ENCODE peak calls at places on chromosomes 6 and 20, in eight cellular contexts. One of them, this sample, is unnamed.

GRCh38 chr6:71334768-71335167 is 46.2 kb downstream of the OGFRL1 start:
- DNase-seq in aorta: no peak
- DNase-seq in CD4-positive, alpha-beta T cell: no peak
- DNase-seq in left lung: no peak
- DNase-seq in A549: no peak
- DNase-seq in SJSA1: no peak
- DNase-seq in CD4-positive, CD25-positive, alpha-beta regulatory T cell: no peak
- DNase-seq in CD8-positive, alpha-beta memory T cell: no peak
- DNase-seq in this sample: no peak

GRCh38 chr6:170163405-170164170 is 127.3 kb downstream of the DLL1 start:
- DNase-seq in CD4-positive, CD25-positive, alpha-beta regulatory T cell: no peak
- DNase-seq in CD4-positive, alpha-beta T cell: no peak
- DNase-seq in SJSA1: no peak
- DNase-seq in A549: no peak
- DNase-seq in CD8-positive, alpha-beta memory T cell: no peak
- DNase-seq in aorta: no peak
- DNase-seq in left lung: peak
- DNase-seq in this sample: no peak

GRCh38 chr6:72035483-72035882 is 149.1 kb downstream of the RIMS1 start:
- DNase-seq in CD8-positive, alpha-beta memory T cell: no peak
- DNase-seq in CD4-positive, alpha-beta T cell: no peak
- DNase-seq in CD4-positive, CD25-positive, alpha-beta regulatory T cell: no peak
- DNase-seq in A549: no peak
- DNase-seq in SJSA1: no peak
- DNase-seq in left lung: no peak
- DNase-seq in aorta: no peak
- DNase-seq in this sample: no peak

GRCh38 chr6:162099685-162100084 is 627.9 kb downstream of the PRKN start:
- DNase-seq in aorta: peak
- DNase-seq in left lung: peak
- DNase-seq in A549: peak
- DNase-seq in CD4-positive, CD25-positive, alpha-beta regulatory T cell: no peak
- DNase-seq in CD8-positive, alpha-beta memory T cell: no peak
- DNase-seq in SJSA1: no peak
- DNase-seq in CD4-positive, alpha-beta T cell: no peak
- DNase-seq in this sample: no peak

GRCh38 chr20:3980260-3981131 is 34.9 kb downstream of the RNF24 start:
- DNase-seq in left lung: no peak
- DNase-seq in CD4-positive, CD25-positive, alpha-beta regulatory T cell: peak
- DNase-seq in SJSA1: peak
- DNase-seq in CD8-positive, alpha-beta memory T cell: no peak
- DNase-seq in CD4-positive, alpha-beta T cell: no peak
- DNase-seq in aorta: no peak
- DNase-seq in A549: peak
- DNase-seq in this sample: no peak

GRCh38 chr6:152680879-152681517 is 16.7 kb upstream of the MYCT1 start:
- DNase-seq in aorta: no peak
- DNase-seq in SJSA1: no peak
- DNase-seq in CD8-positive, alpha-beta memory T cell: no peak
- DNase-seq in left lung: no peak
- DNase-seq in CD4-positive, alpha-beta T cell: no peak
- DNase-seq in CD4-positive, CD25-positive, alpha-beta regulatory T cell: no peak
- DNase-seq in A549: no peak
- DNase-seq in this sample: no peak

GRCh38 chr20:51534764-51535386 is 7.6 kb downstream of the NFATC2 start:
- DNase-seq in SJSA1: no peak
- DNase-seq in CD4-positive, alpha-beta T cell: no peak
- DNase-seq in CD8-positive, alpha-beta memory T cell: no peak
- DNase-seq in aorta: no peak
- DNase-seq in A549: no peak
- DNase-seq in CD4-positive, CD25-positive, alpha-beta regulatory T cell: no peak
- DNase-seq in left lung: no peak
- DNase-seq in this sample: no peak

GRCh38 chr6:64220776-64221175 is 585.2 kb downstream of the PHF3 start:
- DNase-seq in CD4-positive, alpha-beta T cell: no peak
- DNase-seq in aorta: no peak
- DNase-seq in SJSA1: no peak
- DNase-seq in A549: no peak
- DNase-seq in left lung: no peak
- DNase-seq in CD4-positive, CD25-positive, alpha-beta regulatory T cell: no peak
- DNase-seq in CD8-positive, alpha-beta memory T cell: no peak
- DNase-seq in this sample: no peak

GRCh38 chr20:57076202-57076651 is 190.2 kb downstream of the BMP7 start:
- DNase-seq in CD8-positive, alpha-beta memory T cell: no peak
- DNase-seq in SJSA1: peak
- DNase-seq in A549: peak
- DNase-seq in aorta: no peak
- DNase-seq in CD4-positive, CD25-positive, alpha-beta regulatory T cell: no peak
- DNase-seq in CD4-positive, alpha-beta T cell: no peak
- DNase-seq in left lung: no peak
- DNase-seq in this sample: no peak

GRCh38 chr6:157724960-157725741 is 97.9 kb upstream of the SNX9 start:
- DNase-seq in SJSA1: no peak
- DNase-seq in aorta: no peak
- DNase-seq in CD4-positive, alpha-beta T cell: no peak
- DNase-seq in CD4-positive, CD25-positive, alpha-beta regulatory T cell: no peak
- DNase-seq in CD8-positive, alpha-beta memory T cell: no peak
- DNase-seq in A549: no peak
- DNase-seq in left lung: no peak
- DNase-seq in this sample: no peak

GRCh38 chr20:59159091-59159821 is 4.4 kb upstream of the ZNF831 start:
- DNase-seq in CD4-positive, CD25-positive, alpha-beta regulatory T cell: peak
- DNase-seq in SJSA1: no peak
- DNase-seq in A549: no peak
- DNase-seq in aorta: no peak
- DNase-seq in CD4-positive, alpha-beta T cell: peak
- DNase-seq in CD8-positive, alpha-beta memory T cell: peak
- DNase-seq in left lung: no peak
- DNase-seq in this sample: no peak

GRCh38 chr6:42045538-42046460 is 4.5 kb upstream of the TAF8 start:
- DNase-seq in CD4-positive, CD25-positive, alpha-beta regulatory T cell: peak
- DNase-seq in CD8-positive, alpha-beta memory T cell: peak
- DNase-seq in aorta: peak
- DNase-seq in left lung: peak
- DNase-seq in A549: peak
- DNase-seq in CD4-positive, alpha-beta T cell: peak
- DNase-seq in SJSA1: peak
- DNase-seq in this sample: peak

GRCh38 chr6:143283887-143284640 is 166.4 kb downstream of the ADAT2 start:
- DNase-seq in CD8-positive, alpha-beta memory T cell: no peak
- DNase-seq in left lung: no peak
- DNase-seq in A549: no peak
- DNase-seq in aorta: no peak
- DNase-seq in SJSA1: peak
- DNase-seq in CD4-positive, alpha-beta T cell: no peak
- DNase-seq in CD4-positive, CD25-positive, alpha-beta regulatory T cell: no peak
- DNase-seq in this sample: no peak

GRCh38 chr20:24751551-24751950 is 197.5 kb upstream of the CST7 start:
- DNase-seq in SJSA1: no peak
- DNase-seq in A549: no peak
- DNase-seq in CD8-positive, alpha-beta memory T cell: no peak
- DNase-seq in aorta: no peak
- DNase-seq in CD4-positive, CD25-positive, alpha-beta regulatory T cell: no peak
- DNase-seq in CD4-positive, alpha-beta T cell: no peak
- DNase-seq in left lung: no peak
- DNase-seq in this sample: no peak

GRCh38 chr6:32085759-32086458 is 23.2 kb downstream of the TNXB start:
- DNase-seq in aorta: no peak
- DNase-seq in CD8-positive, alpha-beta memory T cell: no peak
- DNase-seq in CD4-positive, alpha-beta T cell: no peak
- DNase-seq in left lung: no peak
- DNase-seq in SJSA1: no peak
- DNase-seq in A549: no peak
- DNase-seq in CD4-positive, CD25-positive, alpha-beta regulatory T cell: no peak
- DNase-seq in this sample: no peak

GRCh38 chr20:51569815-51570741 is 27.6 kb upstream of the NFATC2 start:
- DNase-seq in CD4-positive, CD25-positive, alpha-beta regulatory T cell: no peak
- DNase-seq in aorta: no peak
- DNase-seq in CD4-positive, alpha-beta T cell: no peak
- DNase-seq in A549: peak
- DNase-seq in SJSA1: peak
- DNase-seq in CD8-positive, alpha-beta memory T cell: no peak
- DNase-seq in left lung: no peak
- DNase-seq in this sample: no peak

GRCh38 chr6:109243863-109244825 is 138.1 kb downstream of the CD164 start:
- DNase-seq in CD4-positive, alpha-beta T cell: no peak
- DNase-seq in aorta: no peak
- DNase-seq in left lung: no peak
- DNase-seq in CD8-positive, alpha-beta memory T cell: no peak
- DNase-seq in CD4-positive, CD25-positive, alpha-beta regulatory T cell: peak
- DNase-seq in A549: no peak
- DNase-seq in SJSA1: no peak
- DNase-seq in this sample: no peak

GRCh38 chr6:95244749-95245148 is 332.6 kb upstream of the MANEA start:
- DNase-seq in aorta: no peak
- DNase-seq in SJSA1: no peak
- DNase-seq in CD4-positive, alpha-beta T cell: no peak
- DNase-seq in A549: peak
- DNase-seq in left lung: no peak
- DNase-seq in CD8-positive, alpha-beta memory T cell: no peak
- DNase-seq in CD4-positive, CD25-positive, alpha-beta regulatory T cell: no peak
- DNase-seq in this sample: no peak
- H3K27ac ChIP-seq in aorta: no peak
- H3K27ac ChIP-seq in SJSA1: no peak
- H3K27ac ChIP-seq in CD4-positive, alpha-beta T cell: no peak
- H3K27ac ChIP-seq in A549: no peak
- H3K27ac ChIP-seq in left lung: no peak
- H3K27ac ChIP-seq in CD8-positive, alpha-beta memory T cell: no peak
- H3K27ac ChIP-seq in CD4-positive, CD25-positive, alpha-beta regulatory T cell: no peak
- H3K27ac ChIP-seq in this sample: no peak

DNA sequence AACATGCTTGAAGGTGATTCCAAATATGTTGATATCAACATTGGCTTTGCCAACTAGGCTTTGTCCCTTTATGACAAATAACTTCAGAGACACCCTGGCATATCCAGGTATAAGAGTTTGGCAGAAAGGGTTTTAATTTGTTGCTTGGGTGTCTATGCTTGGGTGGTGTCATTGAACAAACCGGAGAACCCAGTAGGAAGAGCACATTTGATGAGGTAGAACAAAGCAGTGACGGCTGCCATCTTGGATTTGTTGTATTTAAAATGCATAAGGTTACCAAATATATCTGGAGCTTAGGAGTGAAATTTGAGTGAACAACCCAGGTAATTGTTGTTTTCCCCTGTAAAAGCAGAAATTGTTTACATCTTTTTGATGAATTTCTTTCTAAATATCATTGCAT is 503.7 kb upstream of the JARID2 start:
- DNase-seq in aorta: no peak
- DNase-seq in CD8-positive, alpha-beta memory T cell: no peak
- DNase-seq in CD4-positive, CD25-positive, alpha-beta regulatory T cell: no peak
- DNase-seq in CD4-positive, alpha-beta T cell: no peak
- DNase-seq in left lung: no peak
- DNase-seq in SJSA1: no peak
- DNase-seq in A549: no peak
- DNase-seq in this sample: no peak
- H3K27ac ChIP-seq in aorta: no peak
- H3K27ac ChIP-seq in CD8-positive, alpha-beta memory T cell: no peak
- H3K27ac ChIP-seq in CD4-positive, CD25-positive, alpha-beta regulatory T cell: no peak
- H3K27ac ChIP-seq in CD4-positive, alpha-beta T cell: no peak
- H3K27ac ChIP-seq in left lung: no peak
- H3K27ac ChIP-seq in SJSA1: peak
- H3K27ac ChIP-seq in A549: peak
- H3K27ac ChIP-seq in this sample: no peak

DNA sequence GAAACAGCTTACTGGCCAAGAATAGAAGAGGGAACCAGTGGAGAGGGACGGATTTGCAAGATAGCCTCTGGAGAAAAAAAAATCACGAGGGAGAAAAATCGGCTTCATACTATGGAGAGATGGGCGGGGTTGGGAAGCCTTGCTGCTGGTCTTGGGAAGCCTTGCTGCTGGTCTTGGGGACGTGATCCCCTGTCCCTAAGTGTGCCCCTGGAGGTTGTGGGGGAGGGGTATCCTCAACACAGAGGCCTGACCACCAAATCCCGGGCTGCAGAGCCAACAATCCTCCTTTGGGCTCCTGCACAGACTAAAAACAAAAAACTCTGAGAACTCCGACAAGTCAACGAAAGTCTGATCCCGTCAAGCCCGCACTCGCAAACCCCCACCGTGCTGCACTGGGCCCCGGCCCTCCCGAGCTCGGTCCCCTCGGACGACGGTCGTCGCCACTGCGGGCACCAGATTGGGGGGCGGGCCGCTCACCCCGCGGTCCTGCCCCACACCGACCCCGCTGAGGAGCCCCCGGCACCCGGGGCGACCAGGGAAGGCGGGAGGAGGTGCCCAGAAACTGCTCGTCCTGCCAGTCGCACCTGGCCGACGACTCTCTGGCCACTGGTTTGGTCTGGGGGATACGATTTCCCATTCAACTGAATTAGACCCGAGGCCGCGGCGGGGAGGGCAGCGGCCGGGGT is 720 bp downstream of the MAP7 start:
- DNase-seq in CD4-positive, CD25-positive, alpha-beta regulatory T cell: no peak
- DNase-seq in CD8-positive, alpha-beta memory T cell: no peak
- DNase-seq in A549: peak
- DNase-seq in left lung: no peak
- DNase-seq in CD4-positive, alpha-beta T cell: no peak
- DNase-seq in SJSA1: no peak
- DNase-seq in aorta: peak
- DNase-seq in this sample: peak
- H3K27ac ChIP-seq in CD4-positive, CD25-positive, alpha-beta regulatory T cell: no peak
- H3K27ac ChIP-seq in CD8-positive, alpha-beta memory T cell: no peak
- H3K27ac ChIP-seq in A549: peak
- H3K27ac ChIP-seq in left lung: peak
- H3K27ac ChIP-seq in CD4-positive, alpha-beta T cell: no peak
- H3K27ac ChIP-seq in SJSA1: no peak
- H3K27ac ChIP-seq in aorta: no peak
- H3K27ac ChIP-seq in this sample: peak

GRCh38 chr6:45608252-45608911 is 230.6 kb upstream of the SUPT3H start:
- DNase-seq in CD8-positive, alpha-beta memory T cell: no peak
- DNase-seq in CD4-positive, alpha-beta T cell: no peak
- DNase-seq in CD4-positive, CD25-positive, alpha-beta regulatory T cell: no peak
- DNase-seq in SJSA1: no peak
- DNase-seq in left lung: no peak
- DNase-seq in A549: no peak
- DNase-seq in aorta: no peak
- DNase-seq in this sample: no peak
- H3K27ac ChIP-seq in CD8-positive, alpha-beta memory T cell: no peak
- H3K27ac ChIP-seq in CD4-positive, alpha-beta T cell: no peak
- H3K27ac ChIP-seq in CD4-positive, CD25-positive, alpha-beta regulatory T cell: no peak
- H3K27ac ChIP-seq in SJSA1: no peak
- H3K27ac ChIP-seq in left lung: no peak
- H3K27ac ChIP-seq in A549: no peak
- H3K27ac ChIP-seq in aorta: no peak
- H3K27ac ChIP-seq in this sample: peak

GRCh38 chr6:2396292-2396691 is 150.9 kb upstream of the GMDS start:
- DNase-seq in SJSA1: no peak
- DNase-seq in A549: no peak
- DNase-seq in left lung: no peak
- DNase-seq in CD8-positive, alpha-beta memory T cell: no peak
- DNase-seq in aorta: no peak
- DNase-seq in CD4-positive, alpha-beta T cell: no peak
- DNase-seq in CD4-positive, CD25-positive, alpha-beta regulatory T cell: no peak
- DNase-seq in this sample: no peak
- H3K27ac ChIP-seq in SJSA1: peak
- H3K27ac ChIP-seq in A549: no peak
- H3K27ac ChIP-seq in left lung: no peak
- H3K27ac ChIP-seq in CD8-positive, alpha-beta memory T cell: no peak
- H3K27ac ChIP-seq in aorta: no peak
- H3K27ac ChIP-seq in CD4-positive, alpha-beta T cell: no peak
- H3K27ac ChIP-seq in CD4-positive, CD25-positive, alpha-beta regulatory T cell: no peak
- H3K27ac ChIP-seq in this sample: no peak

GRCh38 chr6:34648808-34649207 is 47.8 kb downstream of the ILRUN start:
- DNase-seq in CD4-positive, CD25-positive, alpha-beta regulatory T cell: no peak
- DNase-seq in aorta: no peak
- DNase-seq in A549: no peak
- DNase-seq in SJSA1: no peak
- DNase-seq in CD8-positive, alpha-beta memory T cell: no peak
- DNase-seq in left lung: no peak
- DNase-seq in CD4-positive, alpha-beta T cell: no peak
- DNase-seq in this sample: no peak
- H3K27ac ChIP-seq in CD4-positive, CD25-positive, alpha-beta regulatory T cell: no peak
- H3K27ac ChIP-seq in aorta: no peak
- H3K27ac ChIP-seq in A549: no peak
- H3K27ac ChIP-seq in SJSA1: no peak
- H3K27ac ChIP-seq in CD8-positive, alpha-beta memory T cell: no peak
- H3K27ac ChIP-seq in left lung: no peak
- H3K27ac ChIP-seq in CD4-positive, alpha-beta T cell: no peak
- H3K27ac ChIP-seq in this sample: no peak

This sample was measured in stomach.